ENCODE peak calls at places on chromosomes 16 and 17, in six cellular contexts. W, E, Y, Z, B and R are unnamed samples.

GRCh38 chr17:6654816-6655731 is 3.5 kb downstream of the C17orf100 start:
- DNase-seq in W (no peak), E (peak), Y (no peak), Z (no peak), B (no peak), R (no peak)

GRCh38 chr16:88770459-88771293 is 14.3 kb downstream of the PIEZO1 start:
- DNase-seq in W (peak), E (peak), Y (no peak), Z (no peak), B (peak), R (no peak)

GRCh38 chr17:67575325-67575724 is 142.4 kb upstream of the NOL11 start:
- DNase-seq in W (peak), E (peak), Y (no peak), Z (no peak), B (no peak), R (no peak)

GRCh38 chr17:41382396-41382795 is 290 bp upstream of the KRT34 start:
- DNase-seq in W (no peak), E (no peak), Y (no peak), Z (no peak), B (peak), R (no peak)

GRCh38 chr16:23833504-23833903 is 2.3 kb upstream of the PRKCB start:
- DNase-seq in W (no peak), E (no peak), Y (no peak), Z (no peak), B (no peak), R (no peak)

GRCh38 chr16:30075503-30076275 is at the start of gene PPP4C:
- DNase-seq in W (peak), E (peak), Y (peak), Z (peak), B (peak), R (peak)

GRCh38 chr17:50221500-50222480 is 20.4 kb upstream of the COL1A1 start:
- DNase-seq in W (no peak), E (no peak), Y (no peak), Z (no peak), B (peak), R (no peak)

GRCh38 chr17:74738051-74738996 is 1.3 kb downstream of the RAB37 start:
- DNase-seq in W (peak), E (peak), Y (no peak), Z (peak), B (no peak), R (peak)

GRCh38 chr17:39605492-39606433 is 2.0 kb downstream of the NEUROD2 start:
- DNase-seq in W (no peak), E (no peak), Y (no peak), Z (no peak), B (no peak), R (no peak)

GRCh38 chr16:72961115-72961832 is 86.7 kb downstream of the ZFHX3 start:
- DNase-seq in W (no peak), E (no peak), Y (no peak), Z (no peak), B (peak), R (no peak)

GRCh38 chr16:58200398-58200797 is 2.5 kb upstream of the CSNK2A2 start:
- DNase-seq in W (no peak), E (no peak), Y (no peak), Z (no peak), B (no peak), R (no peak)

GRCh38 chr16:28951410-28951943 is 740 bp downstream of the NFATC2IP start:
- DNase-seq in W (peak), E (peak), Y (no peak), Z (no peak), B (peak), R (no peak)

GRCh38 chr17:69452664-69453260 is 38.3 kb downstream of the MAP2K6 start:
- DNase-seq in W (no peak), E (no peak), Y (no peak), Z (no peak), B (no peak), R (no peak)

GRCh38 chr17:18362509-18363020 is 785 bp downstream of the SHMT1 start:
- DNase-seq in W (peak), E (peak), Y (peak), Z (no peak), B (peak), R (no peak)

GRCh38 chr16:51343411-51343810 is 192.3 kb upstream of the SALL1 start:
- DNase-seq in W (no peak), E (no peak), Y (no peak), Z (no peak), B (no peak), R (no peak)

GRCh38 chr17:9725575-9725974 is 65.8 kb downstream of the DHRS7C start:
- DNase-seq in W (no peak), E (no peak), Y (no peak), Z (no peak), B (no peak), R (no peak)

GRCh38 chr16:14500791-14501190 is 129.3 kb downstream of the PARN start:
- DNase-seq in W (no peak), E (no peak), Y (no peak), Z (no peak), B (no peak), R (no peak)

GRCh38 chr16:21060027-21060510 is 90.6 kb downstream of the DNAH3 start:
- DNase-seq in W (no peak), E (no peak), Y (no peak), Z (no peak), B (no peak), R (no peak)

GRCh38 chr16:64085291-64085690 is 1036.6 kb downstream of the CDH11 start:
- DNase-seq in W (no peak), E (no peak), Y (no peak), Z (no peak), B (no peak), R (no peak)

GRCh38 chr16:4766875-4767628 is at the start of gene ZNF500:
- DNase-seq in W (peak), E (peak), Y (peak), Z (peak), B (peak), R (peak)

GRCh38 chr16:4771646-4772045 is 4.7 kb upstream of the ZNF500 start:
- DNase-seq in W (no peak), E (no peak), Y (no peak), Z (no peak), B (no peak), R (no peak)

GRCh38 chr16:4768549-4769305 is 1.8 kb upstream of the ZNF500 start:
- DNase-seq in W (peak), E (peak), Y (peak), Z (peak), B (peak), R (peak)

GRCh38 chr16:4767872-4768548 is 1.0 kb upstream of the ZNF500 start:
- DNase-seq in W (peak), E (peak), Y (no peak), Z (no peak), B (peak), R (no peak)

GRCh38 chr16:4769306-4769638 is 2.3 kb upstream of the ZNF500 start:
- DNase-seq in W (peak), E (no peak), Y (no peak), Z (no peak), B (no peak), R (no peak)
- H3K4me3 ChIP-seq in W (peak), E (no peak), Y (peak), Z (peak), B (no peak), R (no peak)

GRCh38 chr17:72422505-72423285 is 301.9 kb downstream of the SOX9 start:
- DNase-seq in W (peak), E (peak), Y (no peak), Z (peak), B (peak), R (no peak)
- H3K4me3 ChIP-seq in W (no peak), E (no peak), Y (no peak), Z (peak), B (no peak), R (no peak)

GRCh38 chr16:86345521-86345920 is 164.8 kb upstream of the FOXF1 start:
- DNase-seq in W (no peak), E (no peak), Y (no peak), Z (no peak), B (no peak), R (no peak)

GRCh38 chr16:86343111-86343642 is 167.2 kb upstream of the FOXF1 start:
- DNase-seq in W (peak), E (peak), Y (no peak), Z (no peak), B (peak), R (no peak)

GRCh38 chr16:86344881-86345280 is 165.4 kb upstream of the FOXF1 start:
- DNase-seq in W (no peak), E (no peak), Y (no peak), Z (no peak), B (no peak), R (no peak)

GRCh38 chr16:86344586-86344871 is 165.8 kb upstream of the FOXF1 start:
- DNase-seq in W (no peak), E (no peak), Y (no peak), Z (no peak), B (no peak), R (no peak)

GRCh38 chr16:86343733-86344585 is 166.4 kb upstream of the FOXF1 start:
- DNase-seq in W (no peak), E (no peak), Y (no peak), Z (no peak), B (peak), R (no peak)
- H3K4me3 ChIP-seq in W (no peak), E (no peak), Y (no peak), Z (no peak), B (no peak), R (no peak)

GRCh38 chr17:19744492-19744891 is 3.6 kb downstream of the ALDH3A1 start:
- DNase-seq in W (no peak), E (peak), Y (no peak), Z (no peak), B (no peak), R (no peak)
- H3K4me3 ChIP-seq in W (no peak), E (peak), Y (peak), Z (no peak), B (peak), R (peak)

DNA sequence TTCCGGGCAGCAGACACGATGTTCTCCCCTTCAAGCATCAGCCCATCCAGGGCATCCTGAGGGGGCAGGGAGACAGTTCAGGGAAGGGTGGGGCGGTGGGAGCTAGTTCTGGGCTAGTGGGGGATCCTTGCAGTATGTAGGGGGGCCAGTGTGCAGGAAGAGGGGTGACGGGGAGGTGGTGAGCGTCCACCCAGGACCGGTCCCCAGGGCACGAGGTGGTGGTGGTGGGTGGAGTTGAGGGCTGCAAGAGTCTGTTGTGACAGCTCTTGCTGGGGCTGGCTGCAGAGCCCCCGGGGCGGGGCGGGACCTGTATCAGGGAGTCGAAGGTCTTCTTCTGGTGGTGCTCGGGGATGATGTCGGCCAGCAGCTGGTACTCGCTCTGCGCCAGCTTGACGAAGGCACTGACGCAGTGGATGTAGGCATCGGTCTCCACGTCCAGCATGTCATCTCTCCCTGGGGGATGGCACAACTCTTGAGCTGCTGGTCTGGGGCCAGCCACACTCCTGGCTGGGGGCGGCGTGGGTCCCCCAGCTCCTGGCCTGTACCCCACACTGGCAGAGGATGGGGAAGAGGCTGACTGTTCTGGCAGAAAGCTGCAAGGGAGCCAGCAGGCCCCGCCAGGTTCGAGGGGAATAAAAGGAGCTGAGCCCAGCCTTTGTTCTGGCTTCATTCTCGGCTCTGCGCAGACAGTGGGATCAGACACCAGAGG is 10.0 kb downstream of the ZACN start:
- DNase-seq in W (no peak), E (no peak), Y (no peak), Z (no peak), B (no peak), R (no peak)
- H3K4me3 ChIP-seq in W (no peak), E (no peak), Y (no peak), Z (no peak), B (no peak), R (no peak)

GRCh38 chr16:3084969-3085670 is 14.0 kb downstream of the ZSCAN10 start:
- DNase-seq in W (no peak), E (no peak), Y (no peak), Z (no peak), B (no peak), R (no peak)

GRCh38 chr16:3086596-3087242 is 12.4 kb downstream of the ZSCAN10 start:
- DNase-seq in W (no peak), E (no peak), Y (no peak), Z (no peak), B (no peak), R (no peak)

GRCh38 chr16:3087243-3087791 is 11.8 kb downstream of the ZSCAN10 start:
- DNase-seq in W (no peak), E (no peak), Y (no peak), Z (no peak), B (no peak), R (no peak)

GRCh38 chr16:3087836-3088235 is 11.3 kb downstream of the ZSCAN10 start:
- DNase-seq in W (no peak), E (no peak), Y (no peak), Z (no peak), B (no peak), R (no peak)

DNA sequence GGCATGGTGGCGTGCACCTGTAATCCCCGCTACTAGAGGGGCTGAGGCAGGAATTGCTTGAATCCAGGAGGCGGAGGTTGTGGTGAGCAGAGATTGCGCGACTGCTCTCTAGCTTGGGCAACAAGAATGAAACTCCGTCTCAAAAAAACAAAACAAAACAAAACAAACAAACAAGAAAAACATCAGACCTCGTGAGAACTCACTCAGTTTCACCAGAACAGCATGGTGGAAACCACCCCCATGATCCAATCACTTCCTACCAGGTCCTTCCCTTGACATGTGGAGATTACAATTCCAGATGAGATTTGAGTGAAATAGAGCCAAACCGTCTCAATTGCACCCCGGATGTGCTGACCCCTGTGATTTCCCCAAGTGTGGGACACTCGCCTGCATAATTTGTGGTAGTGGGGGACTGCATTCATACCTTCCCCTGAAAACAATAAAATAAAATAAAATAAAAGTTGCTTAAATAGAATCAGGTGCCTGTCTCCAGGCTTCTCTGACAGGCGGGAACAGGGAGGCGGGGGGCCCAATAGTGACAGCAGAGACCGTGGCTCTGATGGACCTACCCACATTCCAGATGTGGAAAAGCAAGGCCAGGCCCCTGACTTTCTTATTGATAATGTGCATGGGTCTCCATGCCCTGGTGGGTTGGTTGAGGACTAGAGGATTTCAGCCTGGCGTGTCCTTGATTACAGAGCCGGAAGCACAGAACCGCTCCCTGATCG is 13.1 kb downstream of the ZSCAN10 start:
- DNase-seq in W (no peak), E (no peak), Y (no peak), Z (no peak), B (no peak), R (no peak)
- H3K4me3 ChIP-seq in W (no peak), E (no peak), Y (no peak), Z (peak), B (no peak), R (peak)

GRCh38 chr16:1152651-1153259 is at the start of gene CACNA1H:
- DNase-seq in W (peak), E (no peak), Y (no peak), Z (peak), B (no peak), R (peak)
- H3K4me3 ChIP-seq in W (no peak), E (peak), Y (peak), Z (no peak), B (peak), R (peak)